ENCODE peak calls at places on chromosomes 2 and 18, in nine cellular contexts. One of them, this sample, is unnamed.
A peak's percentile ranks its signal among the peaks of the same experiment; 100 is the strongest.

GRCh38 chr2:217880490-217880889 is 122.3 kb downstream of the TNS1 start:
- DNase-seq in GM13977: no peak
- DNase-seq in fibroblast of the aortic adventitia: no peak
- DNase-seq in A549: no peak
- DNase-seq in astrocyte of the spinal cord: no peak
- DNase-seq in lower lobe of right lung: no peak
- DNase-seq in bronchial epithelial cell: no peak
- DNase-seq in foreskin keratinocyte: no peak
- DNase-seq in CD8-positive, alpha-beta T cell: no peak
- DNase-seq in this sample: no peak

GRCh38 chr18:8800445-8800844 is 95.1 kb downstream of the MTCL1 start:
- DNase-seq in GM13977: no peak
- DNase-seq in fibroblast of the aortic adventitia: peak; percentile 99
- DNase-seq in A549: peak; percentile 93
- DNase-seq in astrocyte of the spinal cord: peak; percentile 96
- DNase-seq in lower lobe of right lung: no peak
- DNase-seq in bronchial epithelial cell: peak; percentile 98
- DNase-seq in foreskin keratinocyte: peak; percentile 99
- DNase-seq in CD8-positive, alpha-beta T cell: no peak
- DNase-seq in this sample: no peak

GRCh38 chr2:174014699-174015070 is 49.5 kb upstream of the SP3 start:
- DNase-seq in GM13977: no peak
- DNase-seq in fibroblast of the aortic adventitia: no peak
- DNase-seq in A549: no peak
- DNase-seq in astrocyte of the spinal cord: no peak
- DNase-seq in lower lobe of right lung: no peak
- DNase-seq in bronchial epithelial cell: no peak
- DNase-seq in foreskin keratinocyte: no peak
- DNase-seq in CD8-positive, alpha-beta T cell: no peak
- DNase-seq in this sample: no peak

GRCh38 chr2:9315280-9315847 is 108.0 kb downstream of the ITGB1BP1 start:
- DNase-seq in GM13977: no peak
- DNase-seq in fibroblast of the aortic adventitia: no peak
- DNase-seq in A549: no peak
- DNase-seq in astrocyte of the spinal cord: no peak
- DNase-seq in lower lobe of right lung: no peak
- DNase-seq in bronchial epithelial cell: peak; percentile 54
- DNase-seq in foreskin keratinocyte: peak; percentile 89
- DNase-seq in CD8-positive, alpha-beta T cell: no peak
- DNase-seq in this sample: no peak

GRCh38 chr18:13004316-13004879 is 13.2 kb downstream of the CEP192 start:
- DNase-seq in GM13977: no peak
- DNase-seq in fibroblast of the aortic adventitia: no peak
- DNase-seq in A549: no peak
- DNase-seq in astrocyte of the spinal cord: no peak
- DNase-seq in lower lobe of right lung: no peak
- DNase-seq in bronchial epithelial cell: no peak
- DNase-seq in foreskin keratinocyte: no peak
- DNase-seq in CD8-positive, alpha-beta T cell: no peak
- DNase-seq in this sample: no peak

GRCh38 chr2:45265336-45265735 is 256.1 kb upstream of the SIX2 start:
- DNase-seq in GM13977: no peak
- DNase-seq in fibroblast of the aortic adventitia: no peak
- DNase-seq in A549: no peak
- DNase-seq in astrocyte of the spinal cord: no peak
- DNase-seq in lower lobe of right lung: no peak
- DNase-seq in bronchial epithelial cell: no peak
- DNase-seq in foreskin keratinocyte: no peak
- DNase-seq in CD8-positive, alpha-beta T cell: no peak
- DNase-seq in this sample: no peak

GRCh38 chr18:26812462-26812861 is 53.0 kb downstream of the AQP4 start:
- DNase-seq in GM13977: no peak
- DNase-seq in fibroblast of the aortic adventitia: no peak
- DNase-seq in A549: no peak
- DNase-seq in astrocyte of the spinal cord: no peak
- DNase-seq in lower lobe of right lung: no peak
- DNase-seq in bronchial epithelial cell: no peak
- DNase-seq in foreskin keratinocyte: no peak
- DNase-seq in CD8-positive, alpha-beta T cell: no peak
- DNase-seq in this sample: no peak

GRCh38 chr2:37472959-37473358 is 128.5 kb downstream of the QPCT start:
- DNase-seq in GM13977: no peak
- DNase-seq in fibroblast of the aortic adventitia: peak; percentile 77
- DNase-seq in A549: peak; percentile 37
- DNase-seq in astrocyte of the spinal cord: peak; percentile 64
- DNase-seq in lower lobe of right lung: peak; percentile 71
- DNase-seq in bronchial epithelial cell: peak; percentile 88
- DNase-seq in foreskin keratinocyte: peak; percentile 63
- DNase-seq in CD8-positive, alpha-beta T cell: no peak
- DNase-seq in this sample: no peak

GRCh38 chr18:48236822-48237221 is 172.4 kb downstream of the ZBTB7C start:
- DNase-seq in GM13977: no peak
- DNase-seq in fibroblast of the aortic adventitia: no peak
- DNase-seq in A549: no peak
- DNase-seq in astrocyte of the spinal cord: no peak
- DNase-seq in lower lobe of right lung: no peak
- DNase-seq in bronchial epithelial cell: no peak
- DNase-seq in foreskin keratinocyte: no peak
- DNase-seq in CD8-positive, alpha-beta T cell: no peak
- DNase-seq in this sample: no peak

GRCh38 chr2:47271054-47272000 is 116.2 kb upstream of the STPG4 start:
- DNase-seq in GM13977: no peak
- DNase-seq in fibroblast of the aortic adventitia: no peak
- DNase-seq in A549: peak; percentile 29
- DNase-seq in astrocyte of the spinal cord: no peak
- DNase-seq in lower lobe of right lung: no peak
- DNase-seq in bronchial epithelial cell: peak; percentile 12
- DNase-seq in foreskin keratinocyte: no peak
- DNase-seq in CD8-positive, alpha-beta T cell: no peak
- DNase-seq in this sample: no peak

GRCh38 chr2:40243581-40243980 is 208.3 kb downstream of the SLC8A1 start:
- DNase-seq in GM13977: no peak
- DNase-seq in fibroblast of the aortic adventitia: peak; percentile 72
- DNase-seq in A549: no peak
- DNase-seq in astrocyte of the spinal cord: peak; percentile 95
- DNase-seq in lower lobe of right lung: no peak
- DNase-seq in bronchial epithelial cell: no peak
- DNase-seq in foreskin keratinocyte: no peak
- DNase-seq in CD8-positive, alpha-beta T cell: no peak
- DNase-seq in this sample: no peak

GRCh38 chr2:31170071-31170698 is 31.9 kb upstream of the GALNT14 start:
- DNase-seq in GM13977: peak; percentile 71
- DNase-seq in fibroblast of the aortic adventitia: peak; percentile 71
- DNase-seq in A549: peak; percentile 78
- DNase-seq in astrocyte of the spinal cord: peak; percentile 56
- DNase-seq in lower lobe of right lung: peak; percentile 50
- DNase-seq in bronchial epithelial cell: peak; percentile 66
- DNase-seq in foreskin keratinocyte: peak; percentile 54
- DNase-seq in CD8-positive, alpha-beta T cell: peak; percentile 44
- DNase-seq in this sample: no peak
- TF ChIP-seq CTCF in GM13977: peak; percentile 94
- TF ChIP-seq CTCF in fibroblast of the aortic adventitia: peak; percentile 94
- TF ChIP-seq CTCF in A549: peak; percentile 97
- TF ChIP-seq CTCF in astrocyte of the spinal cord: peak; percentile 94
- TF ChIP-seq CTCF in lower lobe of right lung: peak; percentile 90
- TF ChIP-seq CTCF in bronchial epithelial cell: peak; percentile 96
- TF ChIP-seq CTCF in foreskin keratinocyte: peak; percentile 93
- TF ChIP-seq CTCF in CD8-positive, alpha-beta T cell: peak; percentile 80
- TF ChIP-seq CTCF in this sample: peak; percentile 96

DNA sequence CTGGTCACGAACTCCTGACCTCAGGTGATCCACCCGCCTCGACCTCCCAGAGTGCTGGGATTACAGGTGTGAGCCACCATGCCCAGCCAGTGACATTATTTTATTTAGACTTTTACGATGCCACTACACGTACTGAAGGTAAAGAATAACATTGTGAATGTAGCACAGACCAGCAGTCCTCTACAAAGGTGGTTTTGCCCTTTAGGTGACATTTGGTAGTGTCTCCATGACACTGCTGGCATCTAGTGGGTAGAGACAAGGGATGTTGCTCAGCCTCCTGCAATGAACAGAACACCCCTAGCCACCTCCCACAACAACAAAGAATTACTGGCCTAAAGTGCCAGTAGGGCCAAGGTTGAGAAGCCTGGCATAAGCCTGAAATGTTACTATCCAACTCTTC is 69.5 kb downstream of the MYOM1 start:
- DNase-seq in GM13977: no peak
- DNase-seq in fibroblast of the aortic adventitia: no peak
- DNase-seq in A549: no peak
- DNase-seq in astrocyte of the spinal cord: no peak
- DNase-seq in lower lobe of right lung: no peak
- DNase-seq in bronchial epithelial cell: no peak
- DNase-seq in foreskin keratinocyte: no peak
- DNase-seq in CD8-positive, alpha-beta T cell: no peak
- DNase-seq in this sample: no peak
- TF ChIP-seq CTCF in GM13977: no peak
- TF ChIP-seq CTCF in fibroblast of the aortic adventitia: no peak
- TF ChIP-seq CTCF in A549: no peak
- TF ChIP-seq CTCF in astrocyte of the spinal cord: no peak
- TF ChIP-seq CTCF in lower lobe of right lung: no peak
- TF ChIP-seq CTCF in bronchial epithelial cell: no peak
- TF ChIP-seq CTCF in foreskin keratinocyte: no peak
- TF ChIP-seq CTCF in CD8-positive, alpha-beta T cell: no peak
- TF ChIP-seq CTCF in this sample: no peak

DNA sequence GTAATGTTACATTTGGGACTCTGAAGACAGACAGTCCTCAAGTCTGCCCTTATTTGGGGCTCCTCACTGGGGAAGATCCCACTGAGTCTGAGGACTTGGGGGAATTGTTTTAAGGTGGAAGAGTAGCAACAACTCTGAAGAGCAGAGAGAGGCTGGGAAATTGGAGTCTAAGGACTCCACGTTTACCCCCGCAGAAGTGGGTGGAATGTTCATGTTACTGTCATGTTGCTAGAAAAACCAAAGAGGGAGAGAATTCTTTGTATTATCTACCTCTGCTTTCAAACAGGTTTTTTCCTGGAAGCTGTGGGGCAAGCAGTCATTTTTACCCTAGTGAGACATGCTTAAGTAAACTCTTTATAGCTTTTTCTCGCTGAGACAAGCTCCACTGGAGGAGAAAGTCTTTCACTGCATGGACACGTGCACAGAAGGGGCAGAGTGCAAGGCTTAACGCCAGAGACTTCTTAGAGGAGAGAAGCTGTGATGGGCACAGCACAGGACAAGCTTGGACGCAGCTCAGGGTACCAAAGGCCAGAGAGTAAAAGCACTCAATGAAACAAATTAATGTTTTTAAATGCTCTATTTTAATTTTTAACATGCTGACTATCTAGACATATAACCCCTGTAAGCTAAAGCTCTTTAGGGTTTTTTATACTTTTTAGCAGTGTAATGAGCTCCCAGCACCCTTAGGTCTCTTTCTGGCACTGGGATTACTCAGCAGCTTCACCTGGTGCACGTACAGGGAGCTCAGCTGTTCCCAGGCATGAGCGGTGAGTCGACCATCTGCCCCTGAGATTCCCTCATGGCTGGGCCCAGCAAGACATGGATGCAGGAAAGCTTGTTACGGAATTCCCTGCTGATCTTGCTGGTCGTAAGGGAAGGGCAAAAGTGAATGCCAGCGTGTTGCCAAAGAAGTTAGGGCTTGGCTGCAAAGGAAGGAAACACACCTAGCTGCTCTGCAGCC is 54.5 kb upstream of the BIN1 start:
- DNase-seq in GM13977: no peak
- DNase-seq in fibroblast of the aortic adventitia: no peak
- DNase-seq in A549: no peak
- DNase-seq in astrocyte of the spinal cord: no peak
- DNase-seq in lower lobe of right lung: no peak
- DNase-seq in bronchial epithelial cell: peak; percentile 30
- DNase-seq in foreskin keratinocyte: no peak
- DNase-seq in CD8-positive, alpha-beta T cell: no peak
- DNase-seq in this sample: no peak
- TF ChIP-seq CTCF in GM13977: no peak
- TF ChIP-seq CTCF in fibroblast of the aortic adventitia: no peak
- TF ChIP-seq CTCF in A549: no peak
- TF ChIP-seq CTCF in astrocyte of the spinal cord: no peak
- TF ChIP-seq CTCF in lower lobe of right lung: no peak
- TF ChIP-seq CTCF in bronchial epithelial cell: no peak
- TF ChIP-seq CTCF in foreskin keratinocyte: peak; percentile 15
- TF ChIP-seq CTCF in CD8-positive, alpha-beta T cell: no peak
- TF ChIP-seq CTCF in this sample: no peak

DNA sequence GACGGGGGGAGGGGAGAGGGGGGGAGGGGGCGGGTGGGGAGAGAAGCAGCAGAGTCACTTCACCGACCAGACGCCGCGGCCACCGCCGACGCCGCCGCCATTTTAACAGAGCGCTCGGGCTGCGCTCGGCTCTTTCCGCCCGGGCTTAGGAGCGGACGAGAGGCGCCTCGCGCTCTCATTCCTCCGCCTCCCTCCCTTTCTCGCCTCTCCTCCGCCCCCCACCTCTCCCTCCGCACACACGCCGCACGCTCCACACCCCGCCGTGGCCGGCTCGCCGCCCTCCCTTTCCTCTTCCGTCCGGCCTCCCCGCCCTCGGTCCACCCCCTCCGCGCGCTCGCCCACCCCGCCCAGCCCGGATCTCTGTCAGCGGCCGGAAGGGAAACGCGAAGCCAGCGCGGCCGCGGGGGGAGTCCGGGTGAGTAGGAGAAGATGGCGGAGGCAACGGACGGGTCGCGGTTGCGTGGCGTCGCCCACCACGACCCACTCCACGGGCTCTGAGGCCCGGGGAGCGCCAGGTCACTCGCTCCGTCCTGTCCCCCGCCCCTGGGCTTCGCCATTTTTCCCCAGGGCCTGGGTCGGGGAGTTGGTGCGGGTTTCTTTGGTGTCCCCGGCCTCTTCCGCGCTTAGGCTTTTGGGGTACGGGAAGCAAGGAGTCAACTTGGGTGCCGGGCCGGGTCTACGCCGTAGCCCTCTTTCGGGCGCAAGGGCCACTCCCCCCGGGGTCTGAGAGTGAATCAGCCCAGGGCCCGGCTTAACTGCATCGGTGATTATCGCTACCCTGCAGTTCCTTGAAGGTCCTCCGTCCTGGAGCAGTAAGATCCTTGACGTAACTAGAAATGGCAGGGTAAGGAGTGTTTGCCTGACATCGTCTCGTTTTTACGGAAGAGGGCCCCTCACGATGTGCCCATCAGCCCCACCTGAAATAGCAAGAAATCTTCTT is at the start of gene USP34:
- DNase-seq in GM13977: peak; percentile 95
- DNase-seq in fibroblast of the aortic adventitia: peak; percentile 93
- DNase-seq in A549: peak; percentile 97
- DNase-seq in astrocyte of the spinal cord: peak; percentile 97
- DNase-seq in lower lobe of right lung: peak; percentile 97
- DNase-seq in bronchial epithelial cell: peak; percentile 83
- DNase-seq in foreskin keratinocyte: peak; percentile 87
- DNase-seq in CD8-positive, alpha-beta T cell: peak; percentile 92
- DNase-seq in this sample: peak; percentile 94
- TF ChIP-seq CTCF in GM13977: no peak
- TF ChIP-seq CTCF in fibroblast of the aortic adventitia: peak; percentile 12
- TF ChIP-seq CTCF in A549: no peak
- TF ChIP-seq CTCF in astrocyte of the spinal cord: no peak
- TF ChIP-seq CTCF in lower lobe of right lung: peak; percentile 7
- TF ChIP-seq CTCF in bronchial epithelial cell: peak; percentile 1
- TF ChIP-seq CTCF in foreskin keratinocyte: no peak
- TF ChIP-seq CTCF in CD8-positive, alpha-beta T cell: no peak
- TF ChIP-seq CTCF in this sample: no peak